ENCODE peak calls at places on chromosomes 3 and 15, in six cellular contexts. U, V, D, P, S and G are unnamed samples.

GRCh38 chr3:12545473-12545791 is at the start of gene MKRN2OS:
- DNase-seq in V (no peak), D (no peak), S (no peak), P (no peak), U (no peak), G (no peak)

GRCh38 chr3:43378066-43378935 is 92.0 kb downstream of the SNRK start:
- DNase-seq in S (peak; percentile 63), P (no peak), U (no peak), D (peak; percentile 73), V (peak; percentile 4), G (peak; percentile 31)

GRCh38 chr15:69631005-69631404 is 178.4 kb downstream of the RPLP1 start:
- DNase-seq in P (no peak), U (no peak), D (no peak), S (no peak), V (no peak), G (no peak)

GRCh38 chr3:193910886-193911738 is 224.8 kb upstream of the HES1 start:
- DNase-seq in V (no peak), P (peak; percentile 43), D (peak; percentile 50), S (no peak), U (no peak), G (no peak)

GRCh38 chr3:59451041-59451763 is 401.4 kb upstream of the CFAP20DC start:
- DNase-seq in P (no peak), V (peak; percentile 97), U (no peak), S (no peak), D (no peak), G (no peak)

GRCh38 chr15:60326824-60327654 is 70.7 kb downstream of the ANXA2 start:
- DNase-seq in D (peak; percentile 55), U (no peak), P (peak; percentile 16), V (no peak), S (peak; percentile 40), G (peak; percentile 50)

GRCh38 chr3:183904833-183905780 is 20.4 kb upstream of the PARL start:
- DNase-seq in U (no peak), P (no peak), S (no peak), D (no peak), V (no peak), G (no peak)

GRCh38 chr15:67149068-67149841 is 83.9 kb downstream of the SMAD3 start:
- DNase-seq in S (no peak), P (no peak), V (no peak), D (no peak), U (no peak), G (peak; percentile 59)

GRCh38 chr3:75906555-75907112 is 121.3 kb upstream of the ZNF717 start:
- DNase-seq in V (no peak), U (peak; percentile 46), P (no peak), S (peak; percentile 66), D (no peak), G (no peak)

GRCh38 chr15:58390118-58390517 is 41.7 kb upstream of the LIPC start:
- DNase-seq in V (no peak), U (no peak), P (no peak), D (no peak), S (no peak), G (no peak)

GRCh38 chr15:51038258-51039042 is 56.3 kb downstream of the TNFAIP8L3 start:
- DNase-seq in U (no peak), D (peak; percentile 34), S (peak; percentile 10), P (no peak), V (no peak), G (peak; percentile 16)

GRCh38 chr3:120561251-120562045 is 34.7 kb upstream of the NDUFB4 start:
- DNase-seq in U (no peak), D (peak; percentile 30), P (peak; percentile 14), S (peak; percentile 65), V (no peak), G (peak; percentile 35)

GRCh38 chr3:16448691-16449090 is 64.8 kb downstream of the RFTN1 start:
- DNase-seq in D (no peak), U (no peak), S (no peak), V (no peak), P (no peak), G (no peak)

GRCh38 chr3:169241575-169241927 is 422.0 kb downstream of the MECOM start:
- DNase-seq in S (no peak), D (no peak), P (no peak), V (no peak), U (no peak), G (no peak)

GRCh38 chr15:50798684-50799083 is 33.2 kb upstream of the SPPL2A start:
- DNase-seq in P (no peak), U (no peak), V (no peak), S (no peak), D (no peak), G (no peak)

GRCh38 chr15:84764989-84765388 is 16.6 kb downstream of the ZNF592 start:
- DNase-seq in D (no peak), U (no peak), V (no peak), S (no peak), P (no peak), G (no peak)

GRCh38 chr15:72231847-72232461 is 964 bp upstream of the PKM start:
- DNase-seq in U (no peak), S (peak; percentile 44), V (no peak), P (no peak), D (peak; percentile 82), G (peak; percentile 63)

GRCh38 chr3:187738400-187739124 is 6.7 kb downstream of the BCL6 start:
- DNase-seq in U (peak; percentile 86), P (peak; percentile 81), V (no peak), D (peak; percentile 75), S (peak; percentile 87), G (peak; percentile 72)

GRCh38 chr3:45560270-45561020 is 34.1 kb upstream of the LIMD1 start:
- DNase-seq in S (no peak), P (no peak), D (no peak), U (no peak), V (no peak), G (no peak)

GRCh38 chr15:55588070-55588817 is at the start of gene PYGO1:
- DNase-seq in S (peak; percentile 87), U (no peak), D (peak; percentile 36), V (no peak), P (no peak), G (peak; percentile 5)

GRCh38 chr3:71979155-71979554 is 194.2 kb upstream of the PROK2 start:
- DNase-seq in D (no peak), P (no peak), U (no peak), S (no peak), V (no peak), G (no peak)

GRCh38 chr15:65688462-65688861 is 66.7 kb downstream of the SLC24A1 start:
- DNase-seq in D (no peak), S (no peak), P (no peak), V (peak; percentile 32), U (no peak), G (no peak)

GRCh38 chr15:64224508-64224907 is 61.7 kb upstream of the PPIB start:
- DNase-seq in V (no peak), P (no peak), D (no peak), U (no peak), S (peak; percentile 28), G (peak; percentile 10)

GRCh38 chr3:143142354-143142753 is 22.8 kb downstream of the CHST2 start:
- DNase-seq in U (no peak), V (no peak), D (no peak), P (no peak), S (no peak), G (no peak)

DNA sequence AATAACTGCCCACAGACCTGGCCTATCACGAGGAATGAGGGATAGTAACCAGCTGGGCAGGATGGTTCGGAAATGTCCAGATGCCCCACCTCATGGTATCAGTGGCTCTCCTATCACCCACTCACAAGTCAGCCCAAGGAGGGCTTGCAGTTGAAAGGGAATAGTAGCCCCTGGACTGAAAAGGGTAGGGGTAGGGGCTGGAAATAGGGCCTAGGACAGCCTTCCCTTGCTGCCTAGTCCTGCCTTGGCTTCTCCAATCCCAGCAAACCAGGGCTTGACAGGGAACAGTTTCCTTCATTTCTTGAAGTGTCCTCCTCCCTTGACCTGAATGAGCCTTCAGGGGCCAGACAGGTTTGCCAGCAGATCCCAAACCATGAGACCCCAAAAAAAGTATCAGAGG is 1.2 kb upstream of the CACNA2D2 start:
- DNase-seq in V (no peak), U (no peak), S (no peak), D (no peak), P (no peak), G (no peak)
- TF ChIP-seq GABPA in V (no peak), U (no peak), S (no peak), D (no peak), P (no peak), G (no peak)

DNA sequence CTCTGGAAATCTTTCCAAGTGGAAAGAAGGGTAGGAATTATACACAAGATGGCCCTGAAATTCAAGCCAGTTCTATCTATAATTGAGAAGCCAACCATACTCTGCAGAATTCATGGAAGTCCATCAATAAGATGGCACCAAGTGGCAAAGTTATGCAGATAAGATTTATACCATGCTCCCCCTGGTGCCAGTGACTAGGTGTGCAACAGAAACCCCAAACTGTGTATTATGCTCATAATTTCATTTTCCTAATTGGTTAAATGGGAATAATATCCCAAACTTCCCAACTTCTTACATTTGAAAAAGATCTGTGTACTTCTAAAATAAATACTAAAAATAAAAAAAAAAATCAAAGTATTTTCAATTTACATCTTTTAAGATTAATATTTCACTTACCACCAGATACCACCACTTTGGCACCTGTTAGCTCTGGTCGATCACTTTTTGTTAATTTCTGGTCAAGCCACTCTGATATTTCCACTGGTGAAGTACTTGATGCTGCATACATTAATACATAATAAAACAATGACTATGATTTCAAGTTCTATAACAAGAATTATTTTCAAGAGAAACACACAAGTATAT is 25.9 kb downstream of the ETFA start:
- DNase-seq in S (peak; percentile 38), D (peak; percentile 21), V (no peak), U (no peak), P (peak; percentile 11), G (peak; percentile 4)
- TF ChIP-seq GABPA in S (no peak), D (no peak), V (no peak), U (no peak), P (no peak), G (no peak)

GRCh38 chr3:172824229-172824628 is 73.7 kb downstream of the ECT2 start:
- DNase-seq in S (no peak), V (no peak), U (no peak), P (no peak), D (no peak), G (no peak)
- TF ChIP-seq GABPA in S (no peak), V (no peak), U (no peak), P (no peak), D (no peak), G (no peak)

GRCh38 chr15:97085806-97086205 is 755.3 kb downstream of the NR2F2 start:
- DNase-seq in D (no peak), P (no peak), U (no peak), S (no peak), V (no peak), G (no peak)

GRCh38 chr15:97081666-97082226 is 751.2 kb downstream of the NR2F2 start:
- DNase-seq in U (no peak), V (no peak), D (no peak), P (no peak), S (no peak), G (no peak)

GRCh38 chr15:97082835-97083234 is 752.3 kb downstream of the NR2F2 start:
- DNase-seq in D (no peak), U (no peak), V (no peak), S (no peak), P (no peak), G (no peak)

GRCh38 chr15:97087337-97087736 is 756.8 kb downstream of the NR2F2 start:
- DNase-seq in V (no peak), D (no peak), U (no peak), P (no peak), S (no peak), G (no peak)

DNA sequence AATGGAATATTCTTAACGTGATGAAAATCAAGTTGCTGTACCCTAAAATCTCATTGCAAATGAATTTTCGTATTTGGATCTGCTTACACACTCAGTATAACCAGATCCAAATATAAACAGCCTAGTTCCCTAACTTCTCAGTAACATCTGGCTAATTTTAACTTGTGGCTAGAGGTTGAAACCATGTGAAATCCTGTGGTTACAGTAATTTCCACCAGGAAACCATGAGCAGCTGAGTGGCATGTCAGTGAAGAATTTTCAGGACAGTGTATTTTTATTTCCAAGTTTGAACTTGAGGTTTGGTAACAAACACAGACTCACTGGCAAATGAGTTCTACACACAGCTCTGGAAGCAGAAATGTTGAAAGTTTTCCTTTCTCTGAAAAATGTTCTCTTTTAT is 754.1 kb downstream of the NR2F2 start:
- DNase-seq in U (no peak), V (no peak), D (no peak), P (peak; percentile 79), S (no peak), G (no peak)
- TF ChIP-seq GABPA in U (no peak), V (no peak), D (no peak), P (no peak), S (no peak), G (no peak)